ENCODE peak calls at places on chromosomes 2 and 18, in seven cellular contexts. P is CD8-positive, alpha-beta memory T cell; U is fibroblast of lung; O is GM23248; K is spleen; N is astrocyte of the cerebellum; X is tibial nerve. Y is an unnamed sample.

GRCh38 chr2:207528980-207529329 is 807 bp upstream of the CREB1 start:
- DNase-seq in P (peak), U (peak), O (peak), K (no peak), N (no peak), X (no peak), Y (no peak)

GRCh38 chr2:105777506-105778343 is 33.0 kb downstream of the NCK2 start:
- DNase-seq in P (no peak), U (no peak), O (no peak), K (no peak), N (no peak), X (no peak), Y (no peak)

GRCh38 chr18:23448291-23448690 is 4.8 kb upstream of the RIOK3 start:
- DNase-seq in P (no peak), U (no peak), O (no peak), K (no peak), N (no peak), X (no peak), Y (no peak)

GRCh38 chr2:197138513-197138912 is 172.1 kb downstream of the ANKRD44 start:
- DNase-seq in P (no peak), U (peak), O (no peak), K (no peak), N (no peak), X (no peak), Y (no peak)

GRCh38 chr2:2735041-2735440 is 404.0 kb upstream of the MYT1L start:
- DNase-seq in P (no peak), U (no peak), O (no peak), K (peak), N (no peak), X (no peak), Y (no peak)

GRCh38 chr2:4533806-4534205 is 830.4 kb downstream of the DCDC2C start:
- DNase-seq in P (no peak), U (no peak), O (no peak), K (no peak), N (no peak), X (no peak), Y (no peak)

GRCh38 chr18:3481696-3482210 is 31.8 kb downstream of the TGIF1 start:
- DNase-seq in P (no peak), U (peak), O (peak), K (no peak), N (no peak), X (no peak), Y (no peak)

GRCh38 chr18:31511098-31511497 is 13.1 kb downstream of the DSG2 start:
- DNase-seq in P (no peak), U (no peak), O (no peak), K (no peak), N (no peak), X (no peak), Y (no peak)

GRCh38 chr2:221502270-221502973 is 69.7 kb downstream of the EPHA4 start:
- DNase-seq in P (no peak), U (peak), O (peak), K (no peak), N (peak), X (no peak), Y (no peak)

GRCh38 chr18:41955688-41956087 is 654 bp downstream of the PIK3C3 start:
- DNase-seq in P (no peak), U (peak), O (peak), K (no peak), N (no peak), X (no peak), Y (no peak)

GRCh38 chr2:229387815-229388214 is 116.7 kb upstream of the PID1 start:
- DNase-seq in P (no peak), U (no peak), O (peak), K (no peak), N (no peak), X (no peak), Y (no peak)

GRCh38 chr2:11492244-11492643 is 26.3 kb upstream of the E2F6 start:
- DNase-seq in P (no peak), U (no peak), O (no peak), K (no peak), N (no peak), X (no peak), Y (no peak)

GRCh38 chr2:24272161-24272802 is 88.1 kb downstream of the ITSN2 start:
- DNase-seq in P (no peak), U (no peak), O (no peak), K (no peak), N (no peak), X (no peak), Y (no peak)

GRCh38 chr2:208978966-208979365 is 444.9 kb upstream of the MAP2 start:
- DNase-seq in P (no peak), U (no peak), O (no peak), K (no peak), N (no peak), X (no peak), Y (no peak)

GRCh38 chr2:132439703-132440398 is 23.2 kb downstream of the GPR39 start:
- DNase-seq in P (no peak), U (no peak), O (peak), K (no peak), N (peak), X (no peak), Y (no peak)

GRCh38 chr2:118554616-118555015 is 292.8 kb downstream of the EN1 start:
- DNase-seq in P (no peak), U (peak), O (peak), K (no peak), N (no peak), X (no peak), Y (no peak)

GRCh38 chr2:71748227-71748626 is 294.9 kb downstream of the DYSF start:
- DNase-seq in P (no peak), U (peak), O (peak), K (no peak), N (no peak), X (no peak), Y (peak)

GRCh38 chr2:36509077-36509476 is 88.9 kb downstream of the FEZ2 start:
- DNase-seq in P (no peak), U (no peak), O (no peak), K (no peak), N (no peak), X (no peak), Y (no peak)

GRCh38 chr2:238645095-238645494 is 202.8 kb upstream of the TWIST2 start:
- DNase-seq in P (no peak), U (no peak), O (no peak), K (no peak), N (no peak), X (no peak), Y (no peak)
- H3K4me3 ChIP-seq in P (no peak), U (no peak), O (peak), K (no peak), N (no peak), X (no peak), Y (no peak)

DNA sequence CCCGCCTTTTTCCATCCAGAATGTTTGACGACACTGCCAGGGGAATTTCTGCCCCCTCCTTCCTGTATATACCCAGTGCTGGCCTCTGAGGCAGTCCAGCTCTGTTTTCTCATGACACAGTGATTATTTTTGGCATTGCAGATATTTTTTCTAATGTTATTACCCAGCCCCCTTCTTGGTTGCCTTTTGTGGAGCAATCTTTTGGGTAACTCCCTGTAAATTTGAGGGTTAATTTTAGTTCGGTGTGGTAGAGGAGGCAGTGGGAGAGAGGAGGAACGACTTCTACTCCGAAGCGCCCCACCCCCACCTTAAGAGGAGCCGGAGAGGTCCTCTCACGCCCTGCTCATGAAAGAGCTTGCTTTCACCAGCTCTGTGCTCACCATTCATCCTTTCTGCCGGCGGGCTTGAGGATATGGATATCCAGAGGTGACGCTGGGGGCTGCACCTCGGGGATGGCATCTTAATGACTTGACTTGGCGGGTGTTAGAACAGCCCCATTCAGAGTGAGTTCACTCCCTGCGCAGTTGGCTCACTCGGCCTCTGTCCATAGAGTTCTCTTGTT is 38.3 kb downstream of the EPAS1 start:
- DNase-seq in P (no peak), U (peak), O (peak), K (no peak), N (no peak), X (no peak), Y (no peak)
- H3K4me3 ChIP-seq in P (no peak), U (peak), O (peak), K (no peak), N (no peak), X (peak), Y (peak)

GRCh38 chr2:238729261-238729935 is 118.5 kb upstream of the TWIST2 start:
- DNase-seq in P (no peak), U (no peak), O (peak), K (no peak), N (no peak), X (no peak), Y (no peak)

GRCh38 chr2:238730001-238730669 is 117.8 kb upstream of the TWIST2 start:
- DNase-seq in P (no peak), U (no peak), O (no peak), K (no peak), N (no peak), X (no peak), Y (no peak)

GRCh38 chr2:238727585-238728321 is 120.1 kb upstream of the TWIST2 start:
- DNase-seq in P (no peak), U (peak), O (peak), K (no peak), N (no peak), X (peak), Y (peak)

GRCh38 chr2:238726670-238727584 is 121.0 kb upstream of the TWIST2 start:
- DNase-seq in P (no peak), U (no peak), O (peak), K (no peak), N (no peak), X (peak), Y (no peak)

GRCh38 chr2:238728322-238729260 is 119.3 kb upstream of the TWIST2 start:
- DNase-seq in P (no peak), U (peak), O (peak), K (no peak), N (peak), X (peak), Y (peak)
- H3K4me3 ChIP-seq in P (no peak), U (no peak), O (peak), K (no peak), N (no peak), X (no peak), Y (peak)

GRCh38 chr2:96146881-96147592 is 1.8 kb upstream of the DUSP2 start:
- DNase-seq in P (peak), U (no peak), O (peak), K (peak), N (no peak), X (no peak), Y (peak)

GRCh38 chr2:96144481-96145027 is 686 bp downstream of the DUSP2 start:
- DNase-seq in P (peak), U (peak), O (no peak), K (peak), N (no peak), X (no peak), Y (no peak)

GRCh38 chr2:96147593-96148201 is 2.5 kb upstream of the DUSP2 start:
- DNase-seq in P (no peak), U (no peak), O (no peak), K (peak), N (no peak), X (no peak), Y (peak)

GRCh38 chr2:96145028-96145939 is at the start of gene DUSP2:
- DNase-seq in P (peak), U (peak), O (peak), K (peak), N (no peak), X (peak), Y (peak)

DNA sequence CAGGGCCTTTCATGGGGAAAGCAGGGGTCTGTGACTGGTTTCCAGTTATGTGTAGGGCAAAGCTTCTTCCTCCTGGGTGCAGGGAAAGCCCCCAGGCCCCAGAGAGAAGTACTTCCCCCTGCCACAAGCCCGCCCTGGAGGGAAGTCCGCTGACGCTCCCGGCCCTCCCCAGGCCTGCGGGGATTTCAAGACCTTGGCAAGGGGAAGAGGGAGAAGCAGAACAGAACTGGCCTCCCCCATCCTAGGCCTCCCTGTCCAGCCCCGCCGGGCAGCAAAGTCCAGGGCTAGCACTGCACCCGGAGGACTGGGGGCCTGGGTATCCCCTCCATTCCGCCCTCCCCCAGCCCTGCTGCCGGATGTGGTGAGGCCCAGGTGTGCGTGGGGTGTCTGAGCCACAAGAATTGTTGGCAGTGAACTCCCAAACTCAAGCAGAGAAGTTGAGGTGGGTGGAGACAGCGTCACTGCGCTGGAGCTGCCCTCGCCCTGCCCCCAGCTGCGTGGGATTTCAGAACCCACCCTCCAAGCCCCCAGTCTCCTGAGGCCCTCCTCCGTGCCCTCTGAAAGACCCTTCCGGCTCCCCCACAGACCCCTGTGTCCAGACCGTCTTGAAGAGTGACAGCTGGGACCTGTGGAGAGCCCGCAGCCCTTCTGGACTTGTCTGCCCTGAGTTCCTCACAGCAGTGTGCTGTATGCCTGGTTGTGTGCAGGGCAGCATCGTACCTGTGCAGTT is 1.1 kb upstream of the DUSP2 start:
- DNase-seq in P (peak), U (no peak), O (no peak), K (peak), N (no peak), X (no peak), Y (peak)
- H3K4me3 ChIP-seq in P (peak), U (no peak), O (no peak), K (peak), N (no peak), X (no peak), Y (no peak)

GRCh38 chr2:9806656-9807055 is 36.6 kb upstream of the TAF1B start:
- DNase-seq in P (no peak), U (no peak), O (no peak), K (no peak), N (no peak), X (no peak), Y (no peak)
- H3K4me3 ChIP-seq in P (no peak), U (no peak), O (no peak), K (no peak), N (no peak), X (no peak), Y (no peak)

Y was measured in ascending aorta.